ENCODE peak calls at places on chromosomes 5 and 9, in four cellular contexts. F is H7, L is islet precursor cell, P is GM19239. V is an unnamed sample.

GRCh38 chr5:98755406-98755805 is 18.1 kb upstream of the RGMB start:
- DNase-seq in F (no peak), L (no peak), P (no peak), V (no peak)

GRCh38 chr5:139747583-139748504 is 47.8 kb upstream of the PSD2 start:
- DNase-seq in F (peak), L (peak), P (no peak), V (peak)

GRCh38 chr5:87079219-87079618 is 188.5 kb upstream of the RASA1 start:
- DNase-seq in F (no peak), L (no peak), P (no peak), V (no peak)

GRCh38 chr5:172097356-172097755 is 90.7 kb downstream of the STK10 start:
- DNase-seq in F (peak), L (no peak), P (no peak), V (no peak)

GRCh38 chr9:123402981-123403509 is 47.0 kb downstream of the CRB2 start:
- DNase-seq in F (no peak), L (no peak), P (no peak), V (no peak)

GRCh38 chr5:38445374-38446028 is 110.9 kb downstream of the LIFR start:
- DNase-seq in F (no peak), L (no peak), P (no peak), V (peak)

GRCh38 chr5:170232786-170233185 is at the start of gene C5orf58:
- DNase-seq in F (peak), L (no peak), P (no peak), V (no peak)

GRCh38 chr5:14932902-14933475 is 61.4 kb upstream of the ANKH start:
- DNase-seq in F (no peak), L (no peak), P (no peak), V (no peak)

GRCh38 chr9:129111762-129112151 is 542 bp downstream of the PTPA start:
- DNase-seq in F (peak), L (peak), P (no peak), V (peak)

GRCh38 chr9:80635065-80635464 is 1054.3 kb downstream of the TLE1 start:
- DNase-seq in F (no peak), L (no peak), P (no peak), V (no peak)

GRCh38 chr5:42908086-42908485 is 96.4 kb upstream of the SELENOP start:
- DNase-seq in F (no peak), L (no peak), P (no peak), V (no peak)

GRCh38 chr5:161086456-161086855 is 234.4 kb upstream of the ATP10B start:
- DNase-seq in F (no peak), L (no peak), P (no peak), V (no peak)

GRCh38 chr5:54360089-54360488 is 49.7 kb upstream of the ARL15 start:
- DNase-seq in F (peak), L (peak), P (no peak), V (no peak)

GRCh38 chr9:79572032-79572890 is 496 bp downstream of the TLE4 start:
- DNase-seq in F (no peak), L (peak), P (no peak), V (peak)

GRCh38 chr5:61796773-61797172 is 464.7 kb downstream of the ZSWIM6 start:
- DNase-seq in F (no peak), L (no peak), P (no peak), V (no peak)

GRCh38 chr5:58683567-58683966 is 100.7 kb downstream of the RAB3C start:
- DNase-seq in F (no peak), L (no peak), P (no peak), V (no peak)

GRCh38 chr5:52743012-52743411 is 44.7 kb upstream of the ITGA1 start:
- DNase-seq in F (no peak), L (no peak), P (no peak), V (no peak)

GRCh38 chr9:73869261-73869660 is 627.9 kb upstream of the RORB start:
- DNase-seq in F (no peak), L (peak), P (peak), V (peak)

GRCh38 chr5:4017076-4017803 is 421.6 kb downstream of the IRX1 start:
- DNase-seq in F (no peak), L (no peak), P (no peak), V (no peak)

GRCh38 chr5:34751807-34752736 is 86.9 kb upstream of the TTC23L start:
- DNase-seq in F (peak), L (no peak), P (no peak), V (no peak)

GRCh38 chr5:108259306-108259705 is 122.6 kb downstream of the FBXL17 start:
- DNase-seq in F (no peak), L (peak), P (no peak), V (no peak)

GRCh38 chr5:79077680-79078365 is 8.3 kb downstream of the BHMT2 start:
- DNase-seq in F (no peak), L (no peak), P (no peak), V (no peak)

GRCh38 chr5:27336817-27337216 is 298.4 kb upstream of the CDH9 start:
- DNase-seq in F (no peak), L (no peak), P (no peak), V (no peak)

GRCh38 chr5:79829260-79829659 is 139.6 kb downstream of the CMYA5 start:
- DNase-seq in F (peak), L (peak), P (no peak), V (no peak)

GRCh38 chr9:38404314-38404713 is 11.8 kb downstream of the ALDH1B1 start:
- DNase-seq in F (no peak), L (no peak), P (no peak), V (no peak)

GRCh38 chr5:123278284-123278683 is 144.9 kb downstream of the CEP120 start:
- DNase-seq in F (no peak), L (no peak), P (no peak), V (no peak)

GRCh38 chr5:80150731-80151130 is 105.1 kb downstream of the SERINC5 start:
- DNase-seq in F (no peak), L (no peak), P (no peak), V (no peak)

GRCh38 chr9:122200960-122201635 is 27.7 kb downstream of the LHX6 start:
- DNase-seq in F (no peak), L (no peak), P (no peak), V (no peak)

GRCh38 chr5:73499187-73499586 is 945 bp downstream of the BTF3 start:
- DNase-seq in F (no peak), L (no peak), P (no peak), V (no peak)

GRCh38 chr5:40879163-40879942 is 29.9 kb upstream of the C7 start:
- DNase-seq in F (no peak), L (no peak), P (no peak), V (no peak)

GRCh38 chr9:6984941-6985578 is 227.3 kb downstream of the KDM4C start:
- DNase-seq in F (peak), L (peak), P (no peak), V (no peak)

GRCh38 chr5:176425791-176426190 is 9.5 kb upstream of the CLTB start:
- DNase-seq in F (no peak), L (no peak), P (no peak), V (no peak)

GRCh38 chr5:110045153-110045552 is 355.4 kb downstream of the MAN2A1 start:
- DNase-seq in F (no peak), L (no peak), P (no peak), V (no peak)

GRCh38 chr5:82156876-82157275 is 121.3 kb downstream of the RPS23 start:
- DNase-seq in F (no peak), L (no peak), P (no peak), V (no peak)

GRCh38 chr9:22136446-22137140 is 127.5 kb upstream of the CDKN2B start:
- DNase-seq in F (no peak), L (peak), P (no peak), V (no peak)

GRCh38 chr5:179536676-179537075 is 13.7 kb upstream of the RUFY1 start:
- DNase-seq in F (no peak), L (no peak), P (no peak), V (no peak)

GRCh38 chr5:60184599-60184998 is 291.1 kb upstream of the PDE4D start:
- DNase-seq in F (no peak), L (no peak), P (no peak), V (no peak)